ENCODE peak calls at places on chromosomes 16 and 17, in nine cellular contexts. N, E, C, H, S, M, G, Q and Z are unnamed samples. For H3K9me3, the result is how much of the 10 kb centered on the place peaks cover.

GRCh38 chr17:59368218-59368857 is 36.9 kb downstream of the YPEL2 start:
- DNase-seq in N (no peak), E (no peak), C (no peak), H (peak), S (no peak), M (no peak), G (no peak), Q (no peak), Z (no peak)

GRCh38 chr17:7560172-7561027 is 1.3 kb upstream of the SENP3 start:
- DNase-seq in N (peak), E (peak), C (no peak), H (peak), S (peak), M (no peak), G (no peak), Q (peak), Z (no peak)

GRCh38 chr17:45790296-45790922 is 6.3 kb downstream of the CRHR1 start:
- DNase-seq in N (no peak), E (no peak), C (no peak), H (no peak), S (no peak), M (no peak), G (no peak), Q (no peak), Z (no peak)

GRCh38 chr16:8547756-8548155 is 42.6 kb downstream of the TMEM114 start:
- DNase-seq in N (no peak), E (no peak), C (no peak), H (no peak), S (no peak), M (no peak), G (no peak), Q (no peak), Z (no peak)

GRCh38 chr16:74216319-74216718 is 80.3 kb upstream of the PSMD7 start:
- DNase-seq in N (no peak), E (peak), C (no peak), H (no peak), S (no peak), M (no peak), G (no peak), Q (no peak), Z (no peak)

GRCh38 chr16:57925310-57925709 is 45.6 kb downstream of the CNGB1 start:
- DNase-seq in N (no peak), E (no peak), C (no peak), H (no peak), S (no peak), M (no peak), G (no peak), Q (no peak), Z (no peak)

GRCh38 chr16:73019456-73020362 is 28.2 kb downstream of the ZFHX3 start:
- DNase-seq in N (no peak), E (peak), C (no peak), H (no peak), S (peak), M (peak), G (no peak), Q (no peak), Z (no peak)

GRCh38 chr16:83187404-83187803 is 560.6 kb downstream of the CDH13 start:
- DNase-seq in N (no peak), E (peak), C (no peak), H (no peak), S (no peak), M (no peak), G (no peak), Q (no peak), Z (no peak)

GRCh38 chr16:85390511-85391174 is 222.5 kb upstream of the GSE1 start:
- DNase-seq in N (peak), E (peak), C (no peak), H (peak), S (peak), M (peak), G (no peak), Q (peak), Z (peak)

GRCh38 chr17:48100160-48100559 is 1.1 kb downstream of the CBX1 start:
- DNase-seq in N (no peak), E (peak), C (no peak), H (no peak), S (no peak), M (no peak), G (no peak), Q (no peak), Z (no peak)

GRCh38 chr17:34669511-34669910 is 90.1 kb downstream of the TMEM132E start:
- DNase-seq in N (no peak), E (no peak), C (no peak), H (no peak), S (no peak), M (no peak), G (no peak), Q (no peak), Z (no peak)

GRCh38 chr16:81586421-81586820 is 141.8 kb downstream of the CMIP start:
- DNase-seq in N (no peak), E (peak), C (no peak), H (no peak), S (no peak), M (peak), G (no peak), Q (no peak), Z (no peak)

GRCh38 chr16:57141822-57142631 is 43.8 kb downstream of the PSME3IP1 start:
- DNase-seq in N (no peak), E (no peak), C (no peak), H (no peak), S (peak), M (no peak), G (no peak), Q (no peak), Z (no peak)

GRCh38 chr17:2939714-2940351 is 123.6 kb downstream of the OR1D5 start:
- DNase-seq in N (no peak), E (no peak), C (no peak), H (no peak), S (peak), M (no peak), G (no peak), Q (peak), Z (no peak)

GRCh38 chr17:69466905-69467630 is 52.6 kb downstream of the MAP2K6 start:
- DNase-seq in N (no peak), E (peak), C (no peak), H (peak), S (no peak), M (no peak), G (no peak), Q (no peak), Z (no peak)

GRCh38 chr16:31455601-31456314 is 3.5 kb upstream of the ARMC5 start:
- DNase-seq in N (peak), E (no peak), C (no peak), H (no peak), S (peak), M (no peak), G (no peak), Q (no peak), Z (no peak)

GRCh38 chr17:80761421-80761871 is 216.8 kb downstream of the RPTOR start:
- DNase-seq in N (no peak), E (peak), C (no peak), H (no peak), S (peak), M (peak), G (no peak), Q (no peak), Z (no peak)

GRCh38 chr17:10114931-10115535 is 83.4 kb downstream of the GAS7 start:
- DNase-seq in N (peak), E (peak), C (no peak), H (no peak), S (peak), M (no peak), G (peak), Q (peak), Z (peak)

GRCh38 chr17:7219812-7220592 is at the start of the genes ACADVL and DLG4:
- DNase-seq in N (peak), E (peak), C (no peak), H (peak), S (peak), M (no peak), G (no peak), Q (peak), Z (peak)

GRCh38 chr16:71917900-71918299 is 22.6 kb downstream of the IST1 start:
- DNase-seq in N (no peak), E (peak), C (no peak), H (no peak), S (no peak), M (no peak), G (no peak), Q (no peak), Z (no peak)

GRCh38 chr16:83989300-83989699 is 21.3 kb downstream of the NECAB2 start:
- DNase-seq in N (no peak), E (no peak), C (no peak), H (no peak), S (no peak), M (no peak), G (no peak), Q (no peak), Z (no peak)

GRCh38 chr16:63426275-63426870 is 1390.1 kb upstream of the CDH8 start:
- DNase-seq in N (no peak), E (no peak), C (no peak), H (no peak), S (no peak), M (no peak), G (no peak), Q (no peak), Z (no peak)

GRCh38 chr17:39199673-39199985 is 454 bp upstream of the RPL19 start:
- DNase-seq in N (no peak), E (no peak), C (no peak), H (no peak), S (no peak), M (no peak), G (no peak), Q (no peak), Z (no peak)

GRCh38 chr17:1958134-1958881 is 66.8 kb downstream of the RTN4RL1 start:
- DNase-seq in N (no peak), E (no peak), C (no peak), H (no peak), S (no peak), M (no peak), G (no peak), Q (no peak), Z (no peak)

GRCh38 chr16:47143329-47143676 is 442 bp downstream of the NETO2 start:
- DNase-seq in N (peak), E (peak), C (no peak), H (peak), S (peak), M (peak), G (no peak), Q (peak), Z (peak)

GRCh38 chr17:44971776-44972483 is 3.8 kb upstream of the C1QL1 start:
- DNase-seq in N (no peak), E (peak), C (no peak), H (no peak), S (no peak), M (no peak), G (no peak), Q (no peak), Z (no peak)

GRCh38 chr16:80033783-80034468 is 433.4 kb upstream of the MAF start:
- DNase-seq in N (no peak), E (no peak), C (no peak), H (no peak), S (no peak), M (no peak), G (no peak), Q (no peak), Z (no peak)

GRCh38 chr17:50593321-50593720 is 32.8 kb downstream of the CACNA1G start:
- DNase-seq in N (peak), E (no peak), C (no peak), H (peak), S (no peak), M (no peak), G (no peak), Q (no peak), Z (peak)

GRCh38 chr17:81250286-81251090 is 11.4 kb downstream of the NDUFAF8 start:
- DNase-seq in N (no peak), E (no peak), C (no peak), H (no peak), S (no peak), M (no peak), G (no peak), Q (no peak), Z (no peak)

GRCh38 chr17:81512984-81513668 is 527 bp upstream of the ACTG1 start:
- DNase-seq in N (peak), E (peak), C (no peak), H (peak), S (peak), M (no peak), G (no peak), Q (peak), Z (peak)

GRCh38 chr17:42682400-42683384 is at the start of gene CNTNAP1:
- DNase-seq in N (peak), E (peak), C (no peak), H (peak), S (no peak), M (no peak), G (no peak), Q (peak), Z (peak)

GRCh38 chr17:40452074-40452787 is 9.0 kb downstream of the IGFBP4 start:
- DNase-seq in N (no peak), E (peak), C (no peak), H (no peak), S (no peak), M (no peak), G (no peak), Q (no peak), Z (peak)

GRCh38 chr17:7223375-7223774 is 3.6 kb downstream of the ACADVL start:
- DNase-seq in N (no peak), E (no peak), C (no peak), H (no peak), S (no peak), M (no peak), G (no peak), Q (no peak), Z (no peak)

GRCh38 chr17:33262724-33263123 is 30.4 kb downstream of the ASIC2 start:
- DNase-seq in N (no peak), E (no peak), C (no peak), H (no peak), S (no peak), M (no peak), G (no peak), Q (no peak), Z (no peak)

GRCh38 chr17:49843774-49844350 is 4.0 kb downstream of the TAC4 start:
- DNase-seq in N (no peak), E (no peak), C (no peak), H (no peak), S (no peak), M (no peak), G (no peak), Q (no peak), Z (no peak)

GRCh38 chr16:23858496-23859062 is 22.8 kb downstream of the PRKCB start:
- DNase-seq in N (peak), E (no peak), C (no peak), H (no peak), S (no peak), M (no peak), G (no peak), Q (no peak), Z (no peak)

GRCh38 chr16:24419709-24420108 is 119.7 kb upstream of the RBBP6 start:
- DNase-seq in N (no peak), E (no peak), C (no peak), H (no peak), S (no peak), M (no peak), G (no peak), Q (no peak), Z (no peak)

GRCh38 chr17:78996781-78997201 is 12.8 kb downstream of the CANT1 start:
- DNase-seq in N (peak), E (no peak), C (no peak), H (no peak), S (peak), M (no peak), G (no peak), Q (no peak), Z (peak)

GRCh38 chr16:89135166-89135565 is 36.4 kb upstream of the CDH15 start:
- DNase-seq in N (no peak), E (no peak), C (no peak), H (no peak), S (no peak), M (no peak), G (no peak), Q (no peak), Z (peak)

GRCh38 chr17:7137182-7137943 is 22.7 kb upstream of the ASGR2 start:
- DNase-seq in N (peak), E (no peak), C (no peak), H (no peak), S (no peak), M (no peak), G (no peak), Q (peak), Z (no peak)

GRCh38 chr16:4689864-4690704 is 3.3 kb upstream of the NUDT16L1 start:
- DNase-seq in N (no peak), E (no peak), C (no peak), H (no peak), S (no peak), M (no peak), G (no peak), Q (no peak), Z (no peak)
- TF ChIP-seq POLR2A in N (no peak), E (no peak), C (no peak), H (no peak), S (no peak), M (no peak), G (no peak), Q (no peak), Z (no peak)

GRCh38 chr16:66901626-66902025 is 17.1 kb downstream of the CDH16 start:
- DNase-seq in N (no peak), E (no peak), C (no peak), H (no peak), S (no peak), M (no peak), G (no peak), Q (no peak), Z (peak)
- H3K9me3 ChIP-seq in N (under half), E (under half), C (under half), H (under half), S (under half), M (under half), G (under half), Q (under half), Z (under half)

DNA sequence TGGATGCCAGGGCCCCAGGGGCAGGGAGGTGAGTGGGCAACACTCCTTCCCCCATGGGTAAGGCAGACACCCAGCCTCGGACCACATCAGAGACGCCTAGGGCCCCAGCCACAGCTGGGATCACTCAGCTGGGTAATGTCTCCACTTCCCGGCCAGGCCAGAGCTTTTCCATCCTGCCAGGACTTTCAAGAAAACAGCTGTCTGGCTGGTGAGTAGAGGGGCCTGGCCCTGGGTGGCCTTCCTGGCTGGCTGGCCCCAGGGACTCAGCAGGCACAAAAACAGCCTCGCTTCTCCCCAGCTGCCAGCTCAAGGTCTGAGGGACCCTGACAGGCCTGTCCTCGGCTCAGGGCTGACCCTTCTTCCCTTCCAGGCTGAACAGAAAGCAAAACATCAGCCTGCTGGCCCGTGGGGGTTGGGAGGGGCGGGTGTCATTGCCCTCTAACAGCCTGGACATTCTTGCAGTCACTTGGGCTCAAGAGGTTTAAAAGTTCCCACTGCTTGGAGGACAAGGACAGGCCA is 45.3 kb upstream of the JPH3 start:
- DNase-seq in N (no peak), E (peak), C (no peak), H (no peak), S (no peak), M (no peak), G (no peak), Q (no peak), Z (peak)
- H3K27ac ChIP-seq in N (peak), E (peak), C (no peak), H (no peak), S (peak), M (no peak), G (peak), Q (peak), Z (peak)

GRCh38 chr17:75776399-75777242 is 8.0 kb upstream of the UNK start:
- DNase-seq in N (no peak), E (no peak), C (no peak), H (no peak), S (no peak), M (no peak), G (no peak), Q (no peak), Z (no peak)
- TF ChIP-seq POLR2A in N (no peak), E (peak), C (peak), H (peak), S (peak), M (peak), G (no peak), Q (peak), Z (no peak)

GRCh38 chr16:14223632-14224031 is 152.5 kb downstream of the MRTFB start:
- DNase-seq in N (no peak), E (no peak), C (no peak), H (no peak), S (no peak), M (no peak), G (no peak), Q (no peak), Z (no peak)

GRCh38 chr16:14219983-14220382 is 148.9 kb downstream of the MRTFB start:
- DNase-seq in N (no peak), E (no peak), C (no peak), H (peak), S (no peak), M (no peak), G (no peak), Q (no peak), Z (no peak)

DNA sequence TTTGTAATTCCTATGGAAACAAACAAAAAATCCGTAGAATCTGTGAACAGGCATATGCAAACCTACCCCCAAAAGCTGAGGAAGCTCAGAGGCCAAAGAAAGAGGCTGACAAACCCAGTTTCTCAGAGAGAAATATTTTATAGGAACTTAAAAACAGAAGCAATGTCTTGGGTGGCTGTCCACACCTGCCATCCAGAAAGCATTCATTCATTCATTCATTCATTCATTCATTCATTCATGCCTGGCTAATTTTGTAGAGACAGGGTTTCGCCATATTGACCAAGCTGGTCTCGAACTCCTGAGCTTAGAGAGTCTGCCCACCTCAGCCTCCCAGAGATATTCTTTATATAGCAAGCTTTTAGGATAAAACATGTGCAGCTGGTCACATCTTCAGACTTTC is 154.3 kb downstream of the MRTFB start:
- DNase-seq in N (no peak), E (no peak), C (no peak), H (no peak), S (no peak), M (no peak), G (no peak), Q (no peak), Z (no peak)
- H3K9me3 ChIP-seq in N (under half), E (under half), C (under half), H (under half), S (under half), M (under half), G (under half), Q (under half), Z (under half)

GRCh38 chr17:77115510-77115909 is 25.3 kb upstream of the SEC14L1 start:
- DNase-seq in N (no peak), E (no peak), C (no peak), H (no peak), S (no peak), M (no peak), G (no peak), Q (no peak), Z (no peak)

GRCh38 chr17:77115947-77116346 is 24.8 kb upstream of the SEC14L1 start:
- DNase-seq in N (no peak), E (no peak), C (no peak), H (no peak), S (no peak), M (no peak), G (no peak), Q (no peak), Z (no peak)

GRCh38 chr17:77116371-77116860 is 24.4 kb upstream of the SEC14L1 start:
- DNase-seq in N (no peak), E (no peak), C (no peak), H (peak), S (no peak), M (no peak), G (no peak), Q (no peak), Z (no peak)

GRCh38 chr17:77118251-77118928 is 22.4 kb upstream of the SEC14L1 start:
- DNase-seq in N (no peak), E (no peak), C (no peak), H (no peak), S (no peak), M (no peak), G (no peak), Q (no peak), Z (no peak)

DNA sequence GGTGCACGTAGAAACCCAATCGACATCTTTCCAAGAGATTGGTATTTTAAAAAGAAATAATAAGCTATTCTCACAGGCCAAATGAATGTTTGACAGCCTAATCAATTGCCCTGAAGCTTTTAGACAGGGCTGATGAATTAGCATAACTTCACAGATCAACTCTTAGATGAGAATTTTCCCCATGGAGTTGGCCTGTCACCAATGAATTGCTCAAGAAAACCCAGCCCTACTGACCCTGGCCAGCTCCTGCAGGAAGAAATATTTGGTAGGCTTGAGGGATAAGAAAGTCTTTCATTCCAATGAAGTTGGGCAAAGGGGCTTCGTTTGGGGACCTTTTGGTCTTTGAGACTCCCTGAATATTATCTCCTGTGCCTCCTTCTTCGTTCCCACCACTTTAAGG is 23.4 kb upstream of the SEC14L1 start:
- DNase-seq in N (no peak), E (no peak), C (no peak), H (no peak), S (no peak), M (no peak), G (no peak), Q (no peak), Z (no peak)
- H3K27ac ChIP-seq in N (no peak), E (no peak), C (no peak), H (no peak), S (no peak), M (no peak), G (no peak), Q (no peak), Z (peak)